ENCODE peak calls at places on chromosomes 13 and 19, in five cellular contexts. One of them, this sample, is unnamed.

GRCh38 chr13:41122838-41123237 is 9.8 kb downstream of the KBTBD6 start:
- DNase-seq in psoas muscle: no peak
- DNase-seq in K562: no peak
- DNase-seq in SJSA1: no peak
- DNase-seq in A549: no peak
- DNase-seq in this sample: no peak

GRCh38 chr13:54486421-54487166 is 1458.0 kb downstream of the OLFM4 start:
- DNase-seq in SJSA1: no peak
- DNase-seq in A549: no peak
- DNase-seq in psoas muscle: no peak
- DNase-seq in K562: no peak
- DNase-seq in this sample: no peak

GRCh38 chr13:23433171-23434153 is at the start of gene SACS:
- DNase-seq in K562: no peak
- DNase-seq in A549: peak; percentile 14
- DNase-seq in SJSA1: peak; percentile 50
- DNase-seq in psoas muscle: no peak
- DNase-seq in this sample: no peak

GRCh38 chr13:83214452-83214851 is 667.8 kb downstream of the SLITRK1 start:
- DNase-seq in psoas muscle: no peak
- DNase-seq in K562: no peak
- DNase-seq in SJSA1: no peak
- DNase-seq in A549: no peak
- DNase-seq in this sample: no peak

GRCh38 chr19:41799444-41800000 is 3.1 kb downstream of the CEACAM3 start:
- DNase-seq in K562: no peak
- DNase-seq in A549: no peak
- DNase-seq in SJSA1: no peak
- DNase-seq in psoas muscle: no peak
- DNase-seq in this sample: no peak

GRCh38 chr19:3986260-3987041 is 1.2 kb upstream of the EEF2 start:
- DNase-seq in K562: peak; percentile 43
- DNase-seq in psoas muscle: peak; percentile 27
- DNase-seq in A549: peak; percentile 51
- DNase-seq in SJSA1: peak; percentile 67
- DNase-seq in this sample: no peak

GRCh38 chr13:103531278-103531677 is 465.1 kb upstream of the SLC10A2 start:
- DNase-seq in SJSA1: no peak
- DNase-seq in psoas muscle: no peak
- DNase-seq in A549: no peak
- DNase-seq in K562: no peak
- DNase-seq in this sample: no peak

GRCh38 chr19:41895745-41896580 is 13.0 kb downstream of the ARHGEF1 start:
- DNase-seq in A549: peak; percentile 72
- DNase-seq in SJSA1: no peak
- DNase-seq in K562: no peak
- DNase-seq in psoas muscle: no peak
- DNase-seq in this sample: no peak

GRCh38 chr19:45999653-46000121 is 4.4 kb downstream of the CCDC61 start:
- DNase-seq in psoas muscle: peak; percentile 53
- DNase-seq in K562: peak; percentile 70
- DNase-seq in SJSA1: no peak
- DNase-seq in A549: no peak
- DNase-seq in this sample: no peak

GRCh38 chr13:98254541-98254940 is 77.5 kb upstream of the RNF113B start:
- DNase-seq in K562: no peak
- DNase-seq in A549: no peak
- DNase-seq in SJSA1: peak; percentile 63
- DNase-seq in psoas muscle: no peak
- DNase-seq in this sample: no peak

GRCh38 chr19:33296473-33297060 is 5.8 kb downstream of the CEBPA start:
- DNase-seq in SJSA1: no peak
- DNase-seq in psoas muscle: no peak
- DNase-seq in K562: no peak
- DNase-seq in A549: no peak
- DNase-seq in this sample: no peak

GRCh38 chr13:84607614-84608013 is 725.3 kb upstream of the SLITRK1 start:
- DNase-seq in K562: no peak
- DNase-seq in SJSA1: no peak
- DNase-seq in A549: no peak
- DNase-seq in psoas muscle: peak; percentile 19
- DNase-seq in this sample: peak; percentile 72

GRCh38 chr19:15283141-15283885 is 49.0 kb downstream of the BRD4 start:
- DNase-seq in psoas muscle: peak; percentile 82
- DNase-seq in SJSA1: no peak
- DNase-seq in K562: no peak
- DNase-seq in A549: no peak
- DNase-seq in this sample: no peak
- H3K4me1 ChIP-seq in psoas muscle: peaks cover 100% of the 10 kb centered on the region
- H3K4me1 ChIP-seq in SJSA1: peaks cover 50% of the 10 kb centered on the region
- H3K4me1 ChIP-seq in K562: peaks cover 14% of the 10 kb centered on the region
- H3K4me1 ChIP-seq in A549: peaks cover 86% of the 10 kb centered on the region
- H3K4me1 ChIP-seq in this sample: peaks cover 49% of the 10 kb centered on the region

DNA sequence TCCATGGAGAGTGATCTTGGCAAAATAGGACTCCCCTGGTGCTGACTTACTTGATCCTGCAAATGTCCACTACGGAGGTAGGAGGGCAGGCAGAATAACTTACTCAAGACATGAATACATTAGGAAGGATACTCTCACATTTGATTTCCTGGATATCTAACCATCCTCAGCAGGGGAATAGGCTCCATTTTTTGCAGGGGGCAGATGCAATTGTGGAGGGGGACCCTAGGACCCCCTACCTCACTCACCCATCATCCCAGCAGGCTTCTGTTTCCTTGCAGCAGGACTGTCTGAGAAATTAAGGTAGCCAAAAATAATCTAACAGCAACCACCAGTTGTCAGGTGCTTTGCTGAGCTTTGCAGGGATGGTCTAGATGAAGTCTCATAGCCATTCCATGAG is 482.0 kb downstream of the ZNF536 start:
- DNase-seq in psoas muscle: no peak
- DNase-seq in K562: no peak
- DNase-seq in A549: no peak
- DNase-seq in SJSA1: no peak
- DNase-seq in this sample: no peak
- H3K27ac ChIP-seq in psoas muscle: no peak overlapping the region
- H3K27ac ChIP-seq in K562: no peak overlapping the region
- H3K27ac ChIP-seq in A549: no peak overlapping the region
- H3K27ac ChIP-seq in SJSA1: no peak overlapping the region
- H3K27ac ChIP-seq in this sample: no peak overlapping the region

GRCh38 chr19:47512183-47512947 is 2.5 kb downstream of the NAPA start:
- DNase-seq in K562: no peak
- DNase-seq in SJSA1: no peak
- DNase-seq in psoas muscle: no peak
- DNase-seq in A549: no peak
- DNase-seq in this sample: no peak

GRCh38 chr19:47512948-47513319 is 1.9 kb downstream of the NAPA start:
- DNase-seq in psoas muscle: no peak
- DNase-seq in K562: no peak
- DNase-seq in SJSA1: no peak
- DNase-seq in A549: no peak
- DNase-seq in this sample: no peak

GRCh38 chr19:47511128-47511517 is 3.7 kb downstream of the NAPA start:
- DNase-seq in K562: no peak
- DNase-seq in SJSA1: no peak
- DNase-seq in psoas muscle: peak; percentile 52
- DNase-seq in A549: no peak
- DNase-seq in this sample: no peak

GRCh38 chr19:47510516-47511127 is 4.2 kb downstream of the NAPA start:
- DNase-seq in A549: no peak
- DNase-seq in K562: no peak
- DNase-seq in psoas muscle: no peak
- DNase-seq in SJSA1: no peak
- DNase-seq in this sample: no peak

DNA sequence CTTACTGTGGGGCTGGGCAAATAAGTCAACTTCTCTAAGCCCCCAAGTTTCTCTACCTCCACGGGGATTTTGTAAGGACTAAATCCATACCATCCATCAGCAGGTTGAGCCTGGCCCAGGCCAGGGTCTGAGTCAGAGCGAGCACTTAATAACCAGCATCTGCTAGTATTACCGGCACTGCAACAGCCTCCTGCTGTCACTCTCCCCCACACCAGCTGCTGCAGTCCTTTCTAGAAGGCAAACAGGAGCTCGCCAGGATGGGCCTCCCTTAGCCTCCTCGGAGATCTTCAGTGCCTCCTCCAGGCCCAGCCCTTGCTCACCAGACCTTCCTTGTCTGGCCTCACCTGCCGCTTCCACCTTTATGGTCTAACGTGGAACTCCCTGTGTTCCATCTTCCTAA is 3.2 kb downstream of the NAPA start:
- DNase-seq in psoas muscle: peak; percentile 60
- DNase-seq in SJSA1: no peak
- DNase-seq in A549: no peak
- DNase-seq in K562: no peak
- DNase-seq in this sample: no peak
- H3K4me1 ChIP-seq in psoas muscle: peaks cover 70% of the 10 kb centered on the region
- H3K4me1 ChIP-seq in SJSA1: peaks cover 11% of the 10 kb centered on the region
- H3K4me1 ChIP-seq in A549: peaks cover 28% of the 10 kb centered on the region
- H3K4me1 ChIP-seq in K562: peaks cover 61% of the 10 kb centered on the region
- H3K4me1 ChIP-seq in this sample: peaks cover 21% of the 10 kb centered on the region

GRCh38 chr19:55005684-55006488 is 32.2 kb downstream of the GP6 start:
- DNase-seq in A549: peak; percentile 82
- DNase-seq in psoas muscle: no peak
- DNase-seq in K562: peak; percentile 82
- DNase-seq in SJSA1: no peak
- DNase-seq in this sample: peak; percentile 37
- H3K27ac ChIP-seq in A549: peak overlapping the region; percentile 50
- H3K27ac ChIP-seq in psoas muscle: no peak overlapping the region
- H3K27ac ChIP-seq in K562: peak overlapping the region; percentile 81
- H3K27ac ChIP-seq in SJSA1: no peak overlapping the region
- H3K27ac ChIP-seq in this sample: no peak overlapping the region

DNA sequence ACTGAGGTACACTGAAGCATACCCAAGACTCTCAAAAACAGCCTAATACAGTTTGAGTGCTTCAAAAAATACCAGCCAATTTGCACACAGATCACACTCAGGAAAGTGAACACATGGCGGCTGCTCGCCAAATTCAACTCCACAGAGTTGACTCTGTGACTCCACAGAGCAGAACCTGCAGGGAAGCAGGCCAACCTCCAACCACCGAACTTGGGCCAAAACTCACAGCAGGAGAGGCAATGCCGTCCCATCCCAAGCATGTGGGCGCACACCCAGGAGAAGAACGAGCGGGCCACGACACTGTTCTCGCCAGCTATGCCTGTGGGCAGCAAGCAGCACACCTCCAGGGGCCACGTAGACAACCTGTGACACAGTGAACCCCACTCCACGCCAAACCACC is 21.1 kb downstream of the ELL start:
- DNase-seq in A549: no peak
- DNase-seq in psoas muscle: peak; percentile 54
- DNase-seq in K562: no peak
- DNase-seq in SJSA1: no peak
- DNase-seq in this sample: no peak
- H3K4me1 ChIP-seq in A549: peaks cover 30% of the 10 kb centered on the region
- H3K4me1 ChIP-seq in psoas muscle: peaks cover 100% of the 10 kb centered on the region
- H3K4me1 ChIP-seq in K562: peaks cover 53% of the 10 kb centered on the region
- H3K4me1 ChIP-seq in SJSA1: peaks cover 7% of the 10 kb centered on the region
- H3K4me1 ChIP-seq in this sample: peaks cover 23% of the 10 kb centered on the region